ENCODE peak calls at places on chromosomes 2 and 18, in four cellular contexts. E is GM20000, N is endothelial cell, A is activated T-cell treated with anti-CD3 and anti-CD28 coated beads for 1 hour. X is an unnamed sample.

GRCh38 chr2:67854798-67855197 is 208.0 kb downstream of the C1D start:
- DNase-seq in E (no peak), N (no peak), A (no peak), X (no peak)

GRCh38 chr2:74927617-74928016 is 30.8 kb upstream of the POLE4 start:
- DNase-seq in E (no peak), N (no peak), A (no peak), X (no peak)

GRCh38 chr18:46324556-46324955 is 220.4 kb downstream of the HAUS1 start:
- DNase-seq in E (no peak), N (no peak), A (no peak), X (peak)

GRCh38 chr2:95086017-95086416 is 35.6 kb downstream of the MRPS5 start:
- DNase-seq in E (no peak), N (no peak), A (no peak), X (no peak)

GRCh38 chr2:35846-36245 is 10.5 kb downstream of the FAM110C start:
- DNase-seq in E (no peak), N (no peak), A (no peak), X (no peak)

GRCh38 chr2:45469314-45470099 is 141.6 kb downstream of the SRBD1 start:
- DNase-seq in E (no peak), N (no peak), A (no peak), X (no peak)

GRCh38 chr2:641501-642430 is 35.4 kb downstream of the TMEM18 start:
- DNase-seq in E (no peak), N (no peak), A (no peak), X (no peak)

GRCh38 chr2:8252997-8253694 is 428.7 kb upstream of the ID2 start:
- DNase-seq in E (peak), N (no peak), A (no peak), X (no peak)

GRCh38 chr2:9168851-9169250 is 37.8 kb upstream of the ASAP2 start:
- DNase-seq in E (no peak), N (no peak), A (no peak), X (no peak)

GRCh38 chr2:10824191-10824590 is 11.6 kb upstream of the PDIA6 start:
- DNase-seq in E (no peak), N (no peak), A (no peak), X (no peak)

GRCh38 chr2:48849770-48850169 is 94.2 kb upstream of the LHCGR start:
- DNase-seq in E (no peak), N (no peak), A (no peak), X (no peak)

GRCh38 chr2:98833917-98834263 is 102.1 kb downstream of the CRACDL start:
- DNase-seq in E (no peak), N (no peak), A (no peak), X (no peak)

GRCh38 chr2:69237070-69237670 is 149.9 kb downstream of the GFPT1 start:
- DNase-seq in E (no peak), N (no peak), A (no peak), X (no peak)

GRCh38 chr2:16438571-16439294 is 226.9 kb downstream of the CYRIA start:
- DNase-seq in E (no peak), N (no peak), A (no peak), X (no peak)

GRCh38 chr18:57863706-57864105 is 60.6 kb upstream of the ATP8B1 start:
- DNase-seq in E (no peak), N (no peak), A (no peak), X (no peak)

GRCh38 chr2:151423760-151424159 is 14.1 kb downstream of the RIF1 start:
- DNase-seq in E (no peak), N (no peak), A (no peak), X (no peak)

GRCh38 chr2:31962757-31963361 is 47.9 kb downstream of the MEMO1 start:
- DNase-seq in E (no peak), N (no peak), A (no peak), X (no peak)

GRCh38 chr2:214311031-214311533 is 99.8 kb upstream of the VWC2L start:
- DNase-seq in E (no peak), N (no peak), A (no peak), X (no peak)

GRCh38 chr2:164205347-164205746 is 415.9 kb downstream of the GRB14 start:
- DNase-seq in E (no peak), N (no peak), A (no peak), X (no peak)

GRCh38 chr18:23825978-23826405 is 136.7 kb downstream of the LAMA3 start:
- DNase-seq in E (no peak), N (no peak), A (no peak), X (peak)

GRCh38 chr2:149155181-149155580 is 116.7 kb downstream of the LYPD6B start:
- DNase-seq in E (no peak), N (no peak), A (no peak), X (peak)

GRCh38 chr2:69957970-69958369 is 3.5 kb downstream of the ASPRV1 start:
- DNase-seq in E (no peak), N (no peak), A (no peak), X (no peak)

GRCh38 chr2:62382757-62383156 is 123.2 kb downstream of the TMEM17 start:
- DNase-seq in E (no peak), N (no peak), A (no peak), X (no peak)

GRCh38 chr2:15844099-15844801 is 96.1 kb upstream of the MYCN start:
- DNase-seq in E (no peak), N (no peak), A (no peak), X (no peak)

GRCh38 chr2:231673348-231673770 is 35.0 kb upstream of the PTMA start:
- DNase-seq in E (no peak), N (peak), A (no peak), X (peak)

GRCh38 chr2:239669181-239669898 is 268.5 kb upstream of the HDAC4 start:
- DNase-seq in E (no peak), N (no peak), A (no peak), X (no peak)

GRCh38 chr2:3656762-3657691 is 973 bp upstream of the ALLC start:
- DNase-seq in E (no peak), N (no peak), A (no peak), X (peak)

GRCh38 chr2:240420206-240420899 is 15.1 kb upstream of the GPC1 start:
- DNase-seq in E (no peak), N (no peak), A (no peak), X (no peak)

GRCh38 chr2:113032737-113033136 is 19.9 kb downstream of the IL36B start:
- DNase-seq in E (no peak), N (no peak), A (no peak), X (no peak)

GRCh38 chr2:187098154-187098553 is 249.2 kb upstream of the ZSWIM2 start:
- DNase-seq in E (no peak), N (no peak), A (no peak), X (no peak)

GRCh38 chr18:58116815-58117214 is 72.8 kb downstream of the NEDD4L start:
- DNase-seq in E (no peak), N (no peak), A (no peak), X (no peak)

GRCh38 chr2:108925735-108926134 is 63.3 kb downstream of the EDAR start:
- DNase-seq in E (no peak), N (no peak), A (no peak), X (no peak)

GRCh38 chr2:109066917-109067828 is 61.8 kb upstream of the SH3RF3 start:
- DNase-seq in E (no peak), N (no peak), A (no peak), X (no peak)